ENCODE peak calls at places on chromosome 1, in ten cellular contexts. O is cardiac fibroblast, B is AG09319, V is fibroblast of villous mesenchyme, Z is adrenal gland, E is glutamatergic neuron, X is GM12865, S is right lobe of liver, K is AG10803, H is epithelial cell of esophagus. Q is an unnamed sample.

GRCh38 chr1:2381741-2382620 is 9.4 kb downstream of the MORN1 start:
- DNase-seq in O (peak; percentile 89), B (peak; percentile 44), V (peak; percentile 82), Z (peak; percentile 85), E (peak; percentile 96), X (peak; percentile 75), S (peak; percentile 86), K (peak; percentile 78), H (peak; percentile 77), Q (peak; percentile 65)

GRCh38 chr1:165436994-165437393 is 7.9 kb downstream of the RXRG start:
- DNase-seq in O (no peak), B (no peak), V (no peak), Z (no peak), E (no peak), X (no peak), S (no peak), K (no peak), H (no peak), Q (no peak)

GRCh38 chr1:95309031-95309459 is 75.0 kb downstream of the RWDD3 start:
- DNase-seq in O (peak; percentile 48), B (peak; percentile 0), V (peak; percentile 36), Z (peak; percentile 18), E (peak; percentile 48), X (peak; percentile 5), S (no peak), K (peak; percentile 21), H (peak; percentile 50), Q (peak; percentile 24)

GRCh38 chr1:24923485-24924113 is 6.5 kb downstream of the RUNX3 start:
- DNase-seq in O (no peak), B (no peak), V (no peak), Z (no peak), E (no peak), X (peak; percentile 87), S (no peak), K (no peak), H (no peak), Q (no peak)

GRCh38 chr1:170075186-170075585 is 691 bp upstream of the KIFAP3 start:
- DNase-seq in O (no peak), B (no peak), V (no peak), Z (no peak), E (no peak), X (no peak), S (no peak), K (no peak), H (no peak), Q (no peak)

GRCh38 chr1:30249446-30250337 is 473.7 kb downstream of the MATN1 start:
- DNase-seq in O (no peak), B (no peak), V (no peak), Z (no peak), E (no peak), X (no peak), S (no peak), K (no peak), H (no peak), Q (no peak)

GRCh38 chr1:214902636-214903320 is 179.8 kb upstream of the KCNK2 start:
- DNase-seq in O (peak; percentile 22), B (no peak), V (peak; percentile 31), Z (no peak), E (no peak), X (no peak), S (no peak), K (peak; percentile 73), H (peak; percentile 89), Q (no peak)

GRCh38 chr1:222387020-222387816 is 160.7 kb downstream of the HHIPL2 start:
- DNase-seq in O (no peak), B (no peak), V (no peak), Z (no peak), E (peak; percentile 50), X (peak; percentile 5), S (no peak), K (no peak), H (peak; percentile 13), Q (no peak)

GRCh38 chr1:40377512-40377911 is 4.0 kb downstream of the SMAP2 start:
- DNase-seq in O (no peak), B (no peak), V (no peak), Z (no peak), E (no peak), X (no peak), S (no peak), K (no peak), H (no peak), Q (no peak)

GRCh38 chr1:50183734-50184133 is 75.0 kb downstream of the ELAVL4 start:
- DNase-seq in O (no peak), B (no peak), V (no peak), Z (no peak), E (peak; percentile 51), X (no peak), S (peak; percentile 48), K (no peak), H (no peak), Q (no peak)

GRCh38 chr1:94729287-94729686 is 90.9 kb upstream of the SLC44A3 start:
- DNase-seq in O (peak; percentile 88), B (peak; percentile 77), V (peak; percentile 91), Z (no peak), E (no peak), X (no peak), S (no peak), K (peak; percentile 89), H (no peak), Q (no peak)

GRCh38 chr1:58157281-58157680 is 389.2 kb downstream of the OMA1 start:
- DNase-seq in O (no peak), B (no peak), V (no peak), Z (no peak), E (no peak), X (no peak), S (no peak), K (no peak), H (no peak), Q (no peak)

GRCh38 chr1:31771891-31772668 is 7.9 kb upstream of the ADGRB2 start:
- DNase-seq in O (no peak), B (no peak), V (no peak), Z (no peak), E (no peak), X (no peak), S (no peak), K (peak; percentile 31), H (peak; percentile 96), Q (no peak)

GRCh38 chr1:54927475-54928240 is 40.7 kb upstream of the DHCR24 start:
- DNase-seq in O (peak; percentile 67), B (no peak), V (peak; percentile 55), Z (peak; percentile 87), E (no peak), X (no peak), S (no peak), K (peak; percentile 56), H (peak; percentile 71), Q (no peak)

GRCh38 chr1:5597991-5598823 is 394.0 kb downstream of the NPHP4 start:
- DNase-seq in O (no peak), B (no peak), V (no peak), Z (no peak), E (no peak), X (no peak), S (no peak), K (no peak), H (no peak), Q (no peak)
- TF ChIP-seq CTCF in O (no peak), B (no peak), V (no peak), Z (no peak), E (no peak), X (peak; percentile 6), S (no peak), K (no peak), H (no peak), Q (peak; percentile 56)

DNA sequence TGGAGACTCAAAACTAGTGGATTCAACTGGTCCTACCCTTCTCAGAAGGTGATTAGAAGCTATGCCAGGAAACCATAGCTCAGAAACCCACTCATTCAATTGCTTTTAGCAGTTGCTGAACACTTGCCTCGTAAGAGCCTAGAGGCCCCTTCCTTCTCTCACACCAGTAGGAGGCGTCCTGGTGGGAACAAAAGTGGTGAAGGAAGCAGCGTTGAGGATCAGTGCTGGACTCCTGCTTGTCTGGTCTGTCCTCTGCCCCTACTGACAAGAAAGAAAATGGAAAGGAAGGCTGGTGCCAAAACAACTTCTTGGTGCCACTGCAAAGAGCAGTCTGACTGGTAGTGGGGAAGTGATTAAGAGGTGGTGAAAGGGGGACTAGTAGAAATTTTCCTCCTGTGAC is 269.7 kb downstream of the LMO4 start:
- DNase-seq in O (no peak), B (no peak), V (no peak), Z (no peak), E (no peak), X (peak; percentile 18), S (no peak), K (no peak), H (no peak), Q (no peak)
- TF ChIP-seq CTCF in O (peak; percentile 10), B (no peak), V (peak; percentile 19), Z (no peak), E (no peak), X (no peak), S (no peak), K (no peak), H (no peak), Q (peak; percentile 16)

GRCh38 chr1:156491151-156491949 is 9.2 kb downstream of the MEF2D start:
- DNase-seq in O (no peak), B (no peak), V (no peak), Z (no peak), E (no peak), X (peak; percentile 74), S (no peak), K (no peak), H (no peak), Q (no peak)

GRCh38 chr1:156492013-156492590 is 8.5 kb downstream of the MEF2D start:
- DNase-seq in O (no peak), B (no peak), V (no peak), Z (no peak), E (no peak), X (peak; percentile 72), S (no peak), K (no peak), H (no peak), Q (no peak)

GRCh38 chr1:156489935-156490293 is 10.7 kb downstream of the MEF2D start:
- DNase-seq in O (no peak), B (no peak), V (no peak), Z (no peak), E (no peak), X (no peak), S (no peak), K (no peak), H (no peak), Q (no peak)

GRCh38 chr1:156489166-156489934 is 11.2 kb downstream of the MEF2D start:
- DNase-seq in O (no peak), B (no peak), V (no peak), Z (peak; percentile 68), E (peak; percentile 92), X (peak; percentile 82), S (no peak), K (no peak), H (no peak), Q (no peak)

GRCh38 chr1:156490401-156491032 is 10.1 kb downstream of the MEF2D start:
- DNase-seq in O (no peak), B (no peak), V (no peak), Z (peak; percentile 69), E (peak; percentile 81), X (peak; percentile 62), S (no peak), K (no peak), H (peak; percentile 4), Q (no peak)
- TF ChIP-seq CTCF in O (peak; percentile 24), B (no peak), V (peak; percentile 30), Z (peak; percentile 43), E (peak; percentile 56), X (no peak), S (no peak), K (peak; percentile 35), H (no peak), Q (peak; percentile 30)

DNA sequence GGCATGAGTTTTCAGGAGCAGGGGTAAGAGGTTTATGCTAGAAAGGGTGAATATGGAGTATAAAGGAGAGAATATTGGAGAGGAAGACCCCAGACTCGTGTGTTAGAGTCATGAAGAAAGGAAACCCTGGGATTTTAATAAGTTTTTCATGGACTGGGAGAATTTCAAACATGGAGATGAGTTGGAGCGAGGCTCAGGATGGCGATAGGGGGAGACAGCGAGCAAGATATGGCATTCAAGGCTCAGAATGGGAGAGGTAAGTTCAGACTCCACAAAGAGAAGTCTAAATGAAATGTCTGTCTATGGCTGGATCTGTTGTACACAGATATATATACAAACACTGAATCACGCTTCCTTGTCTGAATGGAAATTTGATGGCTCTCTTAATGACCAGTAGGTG is 92.5 kb downstream of the LRRC40 start:
- DNase-seq in O (no peak), B (no peak), V (no peak), Z (no peak), E (no peak), X (no peak), S (no peak), K (no peak), H (no peak), Q (no peak)
- TF ChIP-seq CTCF in O (no peak), B (no peak), V (peak; percentile 16), Z (no peak), E (no peak), X (no peak), S (no peak), K (no peak), H (no peak), Q (no peak)

Q was measured in progenitor cell of endocrine pancreas.